ENCODE peak calls at places on chromosomes 7 and 10, in seven cellular contexts. I, X, H, T, Q, E and J are unnamed samples.

GRCh38 chr10:130567436-130567835 is 431.2 kb downstream of the GLRX3 start:
- DNase-seq in I (no peak), X (no peak), H (no peak), T (no peak), Q (no peak), E (no peak), J (no peak)

GRCh38 chr7:117088623-117089199 is 135.4 kb downstream of the ST7 start:
- DNase-seq in I (no peak), X (no peak), H (no peak), T (no peak), Q (no peak), E (no peak), J (no peak)

GRCh38 chr7:10662982-10663884 is 310.4 kb upstream of the PHF14 start:
- DNase-seq in I (no peak), X (no peak), H (no peak), T (no peak), Q (no peak), E (no peak), J (no peak)

GRCh38 chr7:146067880-146068279 is 48.7 kb upstream of the CNTNAP2 start:
- DNase-seq in I (no peak), X (no peak), H (no peak), T (no peak), Q (no peak), E (no peak), J (no peak)

GRCh38 chr10:129656642-129657041 is 189.6 kb downstream of the MGMT start:
- DNase-seq in I (no peak), X (no peak), H (no peak), T (no peak), Q (no peak), E (no peak), J (no peak)

GRCh38 chr10:83522881-83523386 is 616.4 kb upstream of the GHITM start:
- DNase-seq in I (no peak), X (no peak), H (no peak), T (no peak), Q (no peak), E (no peak), J (no peak)

GRCh38 chr7:37833107-37833817 is 15.1 kb upstream of the NME8 start:
- DNase-seq in I (peak), X (peak), H (peak), T (peak), Q (peak), E (peak), J (peak)

GRCh38 chr10:109429956-109430760 is 493.2 kb downstream of the XPNPEP1 start:
- DNase-seq in I (no peak), X (peak), H (no peak), T (peak), Q (no peak), E (no peak), J (no peak)

GRCh38 chr7:29145553-29146081 is 720 bp downstream of the CPVL start:
- DNase-seq in I (no peak), X (no peak), H (no peak), T (no peak), Q (no peak), E (no peak), J (no peak)